ENCODE peak calls at places on chromosomes 3 and 15, in nine cellular contexts. F is germinal center; R is astrocyte of the spinal cord; Z is Calu3; M is RPMI8226; N is iPS DF 19.7; B is BE2C; X is activated naive CD4-positive, alpha-beta T cell; E is EL. Q is an unnamed sample.

GRCh38 chr15:68699881-68700394 is 120.8 kb downstream of the ANP32A start:
- DNase-seq in E (no peak), F (no peak), R (no peak), M (no peak), N (no peak), Z (no peak), B (no peak), X (no peak), Q (no peak)

GRCh38 chr15:86857701-86858100 is 778.0 kb downstream of the AGBL1 start:
- DNase-seq in N (no peak), Z (no peak), M (no peak), R (no peak), F (no peak), B (no peak), X (no peak), E (no peak), Q (no peak)

GRCh38 chr15:95626501-95627361 is 703.8 kb upstream of the NR2F2 start:
- DNase-seq in B (peak), X (no peak), Z (no peak), R (peak), N (no peak), M (no peak), E (no peak), F (no peak), Q (no peak)

GRCh38 chr3:82940124-82940523 is 1178.7 kb upstream of the GBE1 start:
- DNase-seq in Z (no peak), M (no peak), N (no peak), F (no peak), B (no peak), E (no peak), R (no peak), X (no peak), Q (no peak)

GRCh38 chr15:40238927-40239591 is at the start of gene PAK6:
- DNase-seq in M (peak), R (peak), E (peak), N (no peak), F (peak), X (no peak), B (peak), Z (peak), Q (peak)

GRCh38 chr3:172911142-172911541 is 160.6 kb downstream of the ECT2 start:
- DNase-seq in E (no peak), X (no peak), B (no peak), N (no peak), M (no peak), Z (no peak), F (no peak), R (no peak), Q (no peak)

GRCh38 chr3:150105025-150105424 is 134.3 kb upstream of the PFN2 start:
- DNase-seq in X (no peak), N (no peak), R (no peak), B (no peak), F (no peak), E (no peak), M (no peak), Z (no peak), Q (no peak)

GRCh38 chr3:37074178-37074577 is 80.9 kb downstream of the MLH1 start:
- DNase-seq in F (no peak), N (no peak), B (no peak), Z (no peak), X (no peak), M (no peak), R (peak), E (peak), Q (no peak)

GRCh38 chr3:43867673-43868072 is 176.9 kb downstream of the ABHD5 start:
- DNase-seq in F (no peak), X (no peak), M (no peak), E (peak), Z (no peak), R (peak), B (no peak), N (no peak), Q (no peak)

GRCh38 chr3:101996832-101997231 is 147.5 kb downstream of the NFKBIZ start:
- DNase-seq in M (no peak), F (no peak), Z (no peak), B (no peak), N (no peak), E (no peak), X (no peak), R (no peak), Q (no peak)

GRCh38 chr3:149576071-149576564 is 81.7 kb downstream of the WWTR1 start:
- DNase-seq in R (peak), N (no peak), B (peak), E (peak), M (no peak), F (no peak), X (no peak), Z (peak), Q (peak)

GRCh38 chr15:49242820-49243219 is 72.8 kb downstream of the GALK2 start:
- DNase-seq in R (peak), X (no peak), Z (no peak), F (no peak), N (no peak), B (peak), M (no peak), E (peak), Q (no peak)

GRCh38 chr15:80251505-80252280 is at the start of gene CTXND1:
- DNase-seq in R (no peak), M (no peak), B (peak), Z (peak), F (no peak), X (no peak), E (no peak), N (no peak), Q (no peak)

GRCh38 chr3:114846252-114846651 is 300.8 kb downstream of the ZBTB20 start:
- DNase-seq in Z (no peak), N (no peak), B (no peak), R (no peak), E (no peak), M (no peak), F (no peak), X (no peak), Q (no peak)

GRCh38 chr3:108863799-108864135 is 41.2 kb downstream of the TRAT1 start:
- DNase-seq in F (no peak), E (no peak), B (no peak), R (no peak), X (no peak), Z (peak), M (no peak), N (no peak), Q (no peak)

GRCh38 chr3:169939320-169939719 is 27.3 kb upstream of the SEC62 start:
- DNase-seq in R (no peak), E (no peak), N (no peak), X (no peak), B (no peak), Z (no peak), F (no peak), M (peak), Q (no peak)

GRCh38 chr3:156635034-156635433 is 39.4 kb upstream of the TIPARP start:
- DNase-seq in Z (no peak), M (no peak), X (no peak), R (no peak), N (no peak), E (no peak), B (no peak), F (no peak), Q (no peak)

Q was measured in GOT3.